ENCODE peak calls at places on chromosome 11, in seven cellular contexts. T, O, K, D, I, Q and U are unnamed samples.

GRCh38 chr11:106765849-106766248 is 252.4 kb downstream of the GUCY1A2 start:
- DNase-seq in T (no peak), O (no peak), K (no peak), D (no peak), I (no peak), Q (no peak), U (no peak)

GRCh38 chr11:99423435-99423983 is 402.8 kb downstream of the CNTN5 start:
- DNase-seq in T (no peak), O (no peak), K (no peak), D (no peak), I (no peak), Q (no peak), U (no peak)

GRCh38 chr11:1521382-1522080 is 35.0 kb upstream of the MOB2 start:
- DNase-seq in T (no peak), O (no peak), K (no peak), D (no peak), I (no peak), Q (peak; percentile 85), U (peak; percentile 71)

GRCh38 chr11:31582697-31583096 is 73.1 kb downstream of the ELP4 start:
- DNase-seq in T (no peak), O (no peak), K (no peak), D (no peak), I (no peak), Q (no peak), U (no peak)

GRCh38 chr11:35711173-35711910 is 48.8 kb downstream of the TRIM44 start:
- DNase-seq in T (no peak), O (no peak), K (peak; percentile 14), D (no peak), I (no peak), Q (no peak), U (no peak)

GRCh38 chr11:126646701-126647209 is 291.3 kb downstream of the ST3GAL4 start:
- DNase-seq in T (no peak), O (no peak), K (peak; percentile 10), D (no peak), I (peak; percentile 60), Q (no peak), U (no peak)

GRCh38 chr11:79344765-79345164 is 96.1 kb downstream of the TENM4 start:
- DNase-seq in T (peak; percentile 9), O (no peak), K (no peak), D (no peak), I (no peak), Q (no peak), U (no peak)

GRCh38 chr11:75174781-75175370 is 24.0 kb downstream of the SLCO2B1 start:
- DNase-seq in T (no peak), O (no peak), K (no peak), D (no peak), I (no peak), Q (no peak), U (peak; percentile 56)

GRCh38 chr11:69102732-69103615 is 52.8 kb upstream of the SMIM38 start:
- DNase-seq in T (peak; percentile 10), O (no peak), K (no peak), D (peak; percentile 70), I (no peak), Q (peak; percentile 65), U (no peak)

GRCh38 chr11:3041699-3042098 is 15.5 kb downstream of the CARS1 start:
- DNase-seq in T (no peak), O (no peak), K (no peak), D (no peak), I (no peak), Q (no peak), U (no peak)

GRCh38 chr11:118894192-118894591 is 10.5 kb downstream of the CXCR5 start:
- DNase-seq in T (no peak), O (no peak), K (no peak), D (no peak), I (no peak), Q (no peak), U (no peak)

GRCh38 chr11:18330921-18331320 is 8.6 kb downstream of the GTF2H1 start:
- DNase-seq in T (no peak), O (no peak), K (no peak), D (no peak), I (no peak), Q (no peak), U (no peak)

GRCh38 chr11:29312817-29313216 is 704.0 kb downstream of the KCNA4 start:
- DNase-seq in T (no peak), O (no peak), K (peak; percentile 98), D (no peak), I (no peak), Q (no peak), U (no peak)

GRCh38 chr11:17263803-17264202 is 12.7 kb upstream of the NUCB2 start:
- DNase-seq in T (no peak), O (no peak), K (peak; percentile 85), D (no peak), I (no peak), Q (no peak), U (no peak)

GRCh38 chr11:76265771-76266241 is 59.5 kb upstream of the WNT11 start:
- DNase-seq in T (no peak), O (no peak), K (no peak), D (no peak), I (no peak), Q (no peak), U (no peak)

GRCh38 chr11:118430956-118431355 is 5.3 kb upstream of the KMT2A start:
- DNase-seq in T (no peak), O (no peak), K (no peak), D (no peak), I (no peak), Q (no peak), U (no peak)

GRCh38 chr11:82733444-82734119 is at the start of gene FAM181B:
- DNase-seq in T (peak; percentile 12), O (peak; percentile 74), K (peak; percentile 39), D (peak; percentile 61), I (no peak), Q (no peak), U (no peak)

GRCh38 chr11:18853086-18853720 is 61.6 kb upstream of the PTPN5 start:
- DNase-seq in T (peak; percentile 20), O (no peak), K (peak; percentile 60), D (no peak), I (no peak), Q (peak; percentile 10), U (peak; percentile 41)

GRCh38 chr11:70882716-70883085 is 369.7 kb downstream of the SHANK2 start:
- DNase-seq in T (no peak), O (no peak), K (no peak), D (no peak), I (no peak), Q (no peak), U (no peak)

GRCh38 chr11:134120921-134121526 is 52.2 kb downstream of the JAM3 start:
- DNase-seq in T (no peak), O (no peak), K (no peak), D (no peak), I (no peak), Q (no peak), U (no peak)

GRCh38 chr11:126833020-126833419 is 167.6 kb downstream of the KIRREL3 start:
- DNase-seq in T (peak; percentile 37), O (no peak), K (no peak), D (no peak), I (no peak), Q (no peak), U (no peak)

GRCh38 chr11:13962562-13963168 is at the start of gene SPON1:
- DNase-seq in T (peak; percentile 35), O (peak; percentile 73), K (no peak), D (peak; percentile 70), I (no peak), Q (no peak), U (no peak)

GRCh38 chr11:80719292-80719646 is 1278.4 kb upstream of the TENM4 start:
- DNase-seq in T (no peak), O (no peak), K (no peak), D (no peak), I (no peak), Q (no peak), U (no peak)

GRCh38 chr11:122998727-122999370 is 17.2 kb upstream of the BSX start:
- DNase-seq in T (no peak), O (no peak), K (no peak), D (no peak), I (peak; percentile 19), Q (no peak), U (no peak)

GRCh38 chr11:120511116-120511803 is at the start of gene GRIK4:
- DNase-seq in T (peak; percentile 83), O (peak; percentile 96), K (peak; percentile 37), D (peak; percentile 88), I (no peak), Q (peak; percentile 97), U (peak; percentile 81)

GRCh38 chr11:43936081-43936480 is 6.4 kb upstream of the C11orf96 start:
- DNase-seq in T (no peak), O (no peak), K (no peak), D (no peak), I (no peak), Q (no peak), U (no peak)

GRCh38 chr11:88266157-88266556 is 71.4 kb downstream of the CTSC start:
- DNase-seq in T (no peak), O (no peak), K (no peak), D (no peak), I (no peak), Q (no peak), U (no peak)

GRCh38 chr11:47495856-47496217 is 46.9 kb upstream of the RAPSN start:
- DNase-seq in T (no peak), O (no peak), K (no peak), D (no peak), I (no peak), Q (no peak), U (no peak)

GRCh38 chr11:64074239-64074638 is 38.5 kb downstream of the FLRT1 start:
- DNase-seq in T (no peak), O (no peak), K (peak; percentile 55), D (no peak), I (no peak), Q (no peak), U (no peak)

GRCh38 chr11:44609028-44609782 is 43.7 kb downstream of the CD82 start:
- DNase-seq in T (no peak), O (no peak), K (no peak), D (no peak), I (no peak), Q (peak; percentile 61), U (peak; percentile 70)

GRCh38 chr11:76664578-76665061 is 5.9 kb downstream of the LRRC32 start:
- DNase-seq in T (no peak), O (no peak), K (no peak), D (peak; percentile 30), I (no peak), Q (no peak), U (peak; percentile 83)

GRCh38 chr11:83813296-83813695 is 527.1 kb upstream of the CCDC90B start:
- DNase-seq in T (no peak), O (no peak), K (no peak), D (no peak), I (no peak), Q (no peak), U (no peak)

GRCh38 chr11:119741369-119742262 is 12.6 kb upstream of the NECTIN1 start:
- DNase-seq in T (no peak), O (peak; percentile 79), K (no peak), D (no peak), I (no peak), Q (peak; percentile 88), U (peak; percentile 50)

GRCh38 chr11:125903753-125904659 is at the start of gene DDX25:
- DNase-seq in T (peak; percentile 81), O (no peak), K (no peak), D (no peak), I (no peak), Q (peak; percentile 23), U (no peak)

GRCh38 chr11:33861366-33861765 is 30.5 kb downstream of the LMO2 start:
- DNase-seq in T (peak; percentile 74), O (no peak), K (no peak), D (no peak), I (no peak), Q (no peak), U (no peak)

GRCh38 chr11:282630-283360 is 4.6 kb downstream of the NLRP6 start:
- DNase-seq in T (no peak), O (no peak), K (no peak), D (no peak), I (no peak), Q (no peak), U (no peak)

GRCh38 chr11:2825886-2826678 is 59.5 kb downstream of the CDKN1C start:
- DNase-seq in T (no peak), O (peak; percentile 72), K (peak; percentile 85), D (no peak), I (peak; percentile 88), Q (no peak), U (no peak)

GRCh38 chr11:62539238-62539925 is 7.2 kb downstream of the AHNAK start:
- DNase-seq in T (no peak), O (peak; percentile 64), K (peak; percentile 84), D (no peak), I (peak; percentile 66), Q (peak; percentile 34), U (no peak)